ENCODE peak calls at places on chromosomes 11 and 22, in five cellular contexts. S is AG04450; Y is CD8-positive, alpha-beta memory T cell; Z is amniotic stem cell; F is GOT3. T is an unnamed sample.

GRCh38 chr22:22657712-22658111 is 13.3 kb downstream of the GGTLC2 start:
- DNase-seq in S (no peak), Z (no peak), F (no peak), Y (no peak), T (no peak)

GRCh38 chr11:83764643-83765042 is 478.5 kb upstream of the CCDC90B start:
- DNase-seq in F (no peak), Z (no peak), S (no peak), Y (no peak), T (no peak)

GRCh38 chr11:110584150-110584549 is 128.1 kb downstream of the ARHGAP20 start:
- DNase-seq in S (no peak), Z (no peak), Y (no peak), F (no peak), T (no peak)

GRCh38 chr22:30944986-30945385 is 23.6 kb downstream of the MORC2 start:
- DNase-seq in S (no peak), Y (no peak), F (no peak), Z (no peak), T (no peak)

GRCh38 chr11:109123811-109124787 is 297.9 kb upstream of the C11orf87 start:
- DNase-seq in S (no peak), Z (no peak), Y (no peak), F (no peak), T (no peak)

GRCh38 chr11:116925050-116925449 is 87.6 kb upstream of the APOA1 start:
- DNase-seq in Y (peak; percentile 12), Z (no peak), S (no peak), F (no peak), T (no peak)

GRCh38 chr11:94283678-94284077 is 20.7 kb upstream of the IZUMO1R start:
- DNase-seq in F (no peak), Z (no peak), Y (no peak), S (no peak), T (no peak)

GRCh38 chr22:38755911-38756532 is at the start of gene SUN2:
- DNase-seq in S (peak; percentile 34), Y (peak; percentile 96), F (peak; percentile 57), Z (peak; percentile 76), T (peak; percentile 67)

GRCh38 chr11:45155058-45155551 is 8.7 kb downstream of the PRDM11 start:
- DNase-seq in Z (no peak), F (no peak), Y (no peak), S (no peak), T (no peak)

T was measured in SJSA1.